ENCODE peak calls at places on chromosome 3, in eight cellular contexts. One of them, this sample, is unnamed.

GRCh38 chr3:184299488-184300376 is 691 bp downstream of the PSMD2 start:
- DNase-seq in CD8-positive, alpha-beta memory T cell: no peak
- DNase-seq in body of pancreas: no peak
- DNase-seq in upper lobe of right lung: no peak
- DNase-seq in keratinocyte: no peak
- DNase-seq in tibial artery: no peak
- DNase-seq in RWPE2: no peak
- DNase-seq in stomach: no peak
- DNase-seq in this sample: no peak

GRCh38 chr3:157175678-157176077 is 15.7 kb upstream of the CCNL1 start:
- DNase-seq in keratinocyte: no peak
- DNase-seq in tibial artery: peak; percentile 39
- DNase-seq in stomach: no peak
- DNase-seq in RWPE2: no peak
- DNase-seq in body of pancreas: peak; percentile 36
- DNase-seq in upper lobe of right lung: peak; percentile 70
- DNase-seq in CD8-positive, alpha-beta memory T cell: no peak
- DNase-seq in this sample: peak; percentile 76

GRCh38 chr3:159620281-159620680 is 368.4 kb upstream of the IL12A start:
- DNase-seq in upper lobe of right lung: no peak
- DNase-seq in stomach: no peak
- DNase-seq in tibial artery: no peak
- DNase-seq in keratinocyte: no peak
- DNase-seq in RWPE2: no peak
- DNase-seq in CD8-positive, alpha-beta memory T cell: no peak
- DNase-seq in body of pancreas: no peak
- DNase-seq in this sample: no peak

GRCh38 chr3:125381314-125381713 is 6.2 kb upstream of the ZNF148 start:
- DNase-seq in CD8-positive, alpha-beta memory T cell: no peak
- DNase-seq in body of pancreas: no peak
- DNase-seq in tibial artery: no peak
- DNase-seq in upper lobe of right lung: no peak
- DNase-seq in keratinocyte: no peak
- DNase-seq in RWPE2: no peak
- DNase-seq in stomach: no peak
- DNase-seq in this sample: no peak

GRCh38 chr3:26623409-26624208 is 1.0 kb downstream of the LRRC3B start:
- DNase-seq in stomach: no peak
- DNase-seq in upper lobe of right lung: no peak
- DNase-seq in keratinocyte: no peak
- DNase-seq in tibial artery: no peak
- DNase-seq in CD8-positive, alpha-beta memory T cell: no peak
- DNase-seq in body of pancreas: no peak
- DNase-seq in RWPE2: no peak
- DNase-seq in this sample: no peak

GRCh38 chr3:190097617-190098016 is 23.1 kb downstream of the P3H2 start:
- DNase-seq in stomach: no peak
- DNase-seq in RWPE2: no peak
- DNase-seq in keratinocyte: no peak
- DNase-seq in tibial artery: no peak
- DNase-seq in CD8-positive, alpha-beta memory T cell: no peak
- DNase-seq in body of pancreas: no peak
- DNase-seq in upper lobe of right lung: no peak
- DNase-seq in this sample: no peak

GRCh38 chr3:60707452-60708020 is 543.7 kb downstream of the FHIT start:
- DNase-seq in tibial artery: no peak
- DNase-seq in RWPE2: no peak
- DNase-seq in keratinocyte: no peak
- DNase-seq in upper lobe of right lung: no peak
- DNase-seq in stomach: no peak
- DNase-seq in body of pancreas: no peak
- DNase-seq in CD8-positive, alpha-beta memory T cell: no peak
- DNase-seq in this sample: no peak

GRCh38 chr3:133583396-133583795 is 9.9 kb downstream of the CDV3 start:
- DNase-seq in body of pancreas: no peak
- DNase-seq in RWPE2: no peak
- DNase-seq in stomach: no peak
- DNase-seq in upper lobe of right lung: no peak
- DNase-seq in tibial artery: no peak
- DNase-seq in keratinocyte: no peak
- DNase-seq in CD8-positive, alpha-beta memory T cell: no peak
- DNase-seq in this sample: no peak

GRCh38 chr3:192128922-192129321 is 598.4 kb downstream of the FGF12 start:
- DNase-seq in stomach: no peak
- DNase-seq in body of pancreas: no peak
- DNase-seq in RWPE2: no peak
- DNase-seq in keratinocyte: no peak
- DNase-seq in CD8-positive, alpha-beta memory T cell: no peak
- DNase-seq in tibial artery: no peak
- DNase-seq in upper lobe of right lung: no peak
- DNase-seq in this sample: no peak

DNA sequence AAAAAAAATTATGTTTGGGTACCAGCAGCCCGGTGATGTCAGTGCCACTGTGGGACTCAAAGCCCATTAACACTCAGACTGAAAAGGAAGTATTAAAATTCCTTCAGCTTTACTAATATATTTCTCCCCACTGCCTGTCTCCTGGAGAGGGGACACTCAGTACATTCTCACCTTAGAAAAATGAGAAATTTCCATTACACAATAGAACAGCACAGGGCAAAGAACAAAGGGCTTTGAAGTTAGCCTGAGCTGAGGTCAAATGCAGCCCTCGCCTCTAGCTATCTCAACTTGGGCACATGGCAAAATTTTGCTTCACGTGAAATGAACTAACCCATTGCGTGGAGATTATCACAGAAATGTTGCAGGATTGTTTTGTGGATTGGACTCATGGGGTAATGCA is 80.8 kb downstream of the RARB start:
- DNase-seq in keratinocyte: no peak
- DNase-seq in stomach: no peak
- DNase-seq in RWPE2: no peak
- DNase-seq in tibial artery: no peak
- DNase-seq in CD8-positive, alpha-beta memory T cell: no peak
- DNase-seq in body of pancreas: no peak
- DNase-seq in upper lobe of right lung: no peak
- DNase-seq in this sample: no peak
- H3K4me1 ChIP-seq in keratinocyte: no peaks in the 10 kb centered on the region
- H3K4me1 ChIP-seq in stomach: peaks cover 21% of the 10 kb centered on the region
- H3K4me1 ChIP-seq in RWPE2: peaks cover 5% of the 10 kb centered on the region
- H3K4me1 ChIP-seq in tibial artery: peaks cover 38% of the 10 kb centered on the region
- H3K4me1 ChIP-seq in CD8-positive, alpha-beta memory T cell: no peaks in the 10 kb centered on the region
- H3K4me1 ChIP-seq in body of pancreas: no peaks in the 10 kb centered on the region
- H3K4me1 ChIP-seq in upper lobe of right lung: peaks cover 7% of the 10 kb centered on the region
- H3K4me1 ChIP-seq in this sample: no peaks in the 10 kb centered on the region

DNA sequence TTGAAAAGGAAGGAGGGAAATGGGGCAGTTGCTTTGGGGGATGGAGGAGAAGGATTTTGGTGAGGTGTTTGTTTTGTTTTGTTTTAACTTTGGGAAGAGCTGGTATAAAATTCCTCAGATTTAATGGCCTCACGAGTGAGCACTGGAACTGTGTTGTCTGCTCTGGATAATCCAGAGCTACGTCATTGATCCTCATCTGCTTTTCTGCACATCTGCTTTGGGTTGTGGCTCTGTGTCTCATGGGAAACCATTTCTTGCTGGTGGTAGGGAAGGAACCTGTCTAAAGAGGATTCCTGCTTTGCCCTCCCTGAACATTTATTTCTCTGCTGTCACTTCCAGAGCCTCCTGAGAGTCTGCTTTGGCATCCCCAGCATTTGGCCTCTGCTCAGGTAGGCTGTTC is 3.1 kb downstream of the SNRK start:
- DNase-seq in body of pancreas: no peak
- DNase-seq in stomach: no peak
- DNase-seq in RWPE2: no peak
- DNase-seq in tibial artery: no peak
- DNase-seq in CD8-positive, alpha-beta memory T cell: no peak
- DNase-seq in upper lobe of right lung: no peak
- DNase-seq in keratinocyte: no peak
- DNase-seq in this sample: no peak
- H3K4me1 ChIP-seq in body of pancreas: peaks cover 63% of the 10 kb centered on the region
- H3K4me1 ChIP-seq in stomach: peaks cover 82% of the 10 kb centered on the region
- H3K4me1 ChIP-seq in RWPE2: peaks cover 52% of the 10 kb centered on the region
- H3K4me1 ChIP-seq in tibial artery: peaks cover 55% of the 10 kb centered on the region
- H3K4me1 ChIP-seq in CD8-positive, alpha-beta memory T cell: peaks cover 63% of the 10 kb centered on the region
- H3K4me1 ChIP-seq in upper lobe of right lung: peaks cover 50% of the 10 kb centered on the region
- H3K4me1 ChIP-seq in keratinocyte: peaks cover 52% of the 10 kb centered on the region
- H3K4me1 ChIP-seq in this sample: peaks cover 6% of the 10 kb centered on the region

DNA sequence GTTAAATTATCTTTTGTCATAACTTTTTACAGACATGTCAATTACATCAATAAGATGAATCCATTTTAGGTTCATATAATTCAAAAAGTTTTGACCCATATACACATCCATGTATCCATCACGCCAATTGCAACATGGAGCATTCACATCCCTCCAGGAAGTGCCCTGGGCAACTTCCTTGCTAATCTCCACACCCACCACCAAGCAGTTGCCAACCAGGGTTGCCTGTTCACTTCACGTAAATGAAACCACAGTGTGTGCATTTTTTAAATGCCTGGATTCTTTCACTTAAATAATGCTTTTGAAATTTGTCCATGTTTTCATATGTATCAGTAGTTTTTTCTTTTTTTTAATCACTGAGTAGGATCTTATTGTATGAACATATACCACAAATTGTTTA is 40.7 kb upstream of the LYZL4 start:
- DNase-seq in upper lobe of right lung: no peak
- DNase-seq in CD8-positive, alpha-beta memory T cell: no peak
- DNase-seq in RWPE2: no peak
- DNase-seq in body of pancreas: no peak
- DNase-seq in tibial artery: no peak
- DNase-seq in keratinocyte: no peak
- DNase-seq in stomach: no peak
- DNase-seq in this sample: no peak
- H3K4me1 ChIP-seq in upper lobe of right lung: peaks cover 11% of the 10 kb centered on the region
- H3K4me1 ChIP-seq in CD8-positive, alpha-beta memory T cell: no peaks in the 10 kb centered on the region
- H3K4me1 ChIP-seq in RWPE2: no peaks in the 10 kb centered on the region
- H3K4me1 ChIP-seq in body of pancreas: no peaks in the 10 kb centered on the region
- H3K4me1 ChIP-seq in tibial artery: peaks cover 17% of the 10 kb centered on the region
- H3K4me1 ChIP-seq in keratinocyte: peaks cover 14% of the 10 kb centered on the region
- H3K4me1 ChIP-seq in stomach: peaks cover 13% of the 10 kb centered on the region
- H3K4me1 ChIP-seq in this sample: no peaks in the 10 kb centered on the region

DNA sequence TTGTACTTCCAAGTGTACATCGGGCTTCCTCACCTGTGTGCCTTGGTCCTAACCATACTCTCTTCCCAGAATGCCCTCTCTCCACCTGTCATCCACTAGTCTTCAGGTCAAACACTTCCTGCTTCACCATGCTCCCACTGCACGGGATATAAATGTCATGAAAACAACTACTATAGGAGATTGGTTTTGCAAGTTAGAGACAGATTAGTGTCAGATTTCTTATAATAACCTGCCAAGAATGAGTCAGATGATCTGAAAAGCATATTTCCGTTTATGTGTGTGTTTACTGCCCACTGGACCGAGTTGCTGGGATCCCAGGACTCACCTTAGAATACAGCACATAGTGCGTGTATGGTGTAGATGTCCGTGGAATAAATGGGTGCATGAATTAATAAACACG is 21.4 kb downstream of the PLA1A start:
- DNase-seq in stomach: no peak
- DNase-seq in CD8-positive, alpha-beta memory T cell: no peak
- DNase-seq in RWPE2: no peak
- DNase-seq in upper lobe of right lung: no peak
- DNase-seq in body of pancreas: no peak
- DNase-seq in keratinocyte: no peak
- DNase-seq in tibial artery: no peak
- DNase-seq in this sample: no peak
- H3K4me1 ChIP-seq in stomach: no peaks in the 10 kb centered on the region
- H3K4me1 ChIP-seq in CD8-positive, alpha-beta memory T cell: no peaks in the 10 kb centered on the region
- H3K4me1 ChIP-seq in RWPE2: peaks cover 4% of the 10 kb centered on the region
- H3K4me1 ChIP-seq in upper lobe of right lung: no peaks in the 10 kb centered on the region
- H3K4me1 ChIP-seq in body of pancreas: no peaks in the 10 kb centered on the region
- H3K4me1 ChIP-seq in keratinocyte: no peaks in the 10 kb centered on the region
- H3K4me1 ChIP-seq in tibial artery: no peaks in the 10 kb centered on the region
- H3K4me1 ChIP-seq in this sample: no peaks in the 10 kb centered on the region

This sample was measured in testis.